ENCODE peak calls at places on chromosomes 3 and 15, in five cellular contexts. One of them, this sample, is unnamed.

GRCh38 chr3:48655586-48655985 is 7.1 kb downstream of the CELSR3 start:
- DNase-seq in HepG2: no peak
- DNase-seq in GM12878: no peak
- DNase-seq in NT2/D1: no peak
- DNase-seq in H1: no peak
- DNase-seq in this sample: no peak

GRCh38 chr15:53312707-53313106 is 446.8 kb downstream of the WDR72 start:
- DNase-seq in GM12878: no peak
- DNase-seq in NT2/D1: peak; percentile 11
- DNase-seq in HepG2: no peak
- DNase-seq in H1: no peak
- DNase-seq in this sample: no peak

GRCh38 chr3:35492846-35493245 is 146.5 kb upstream of the ARPP21 start:
- DNase-seq in H1: no peak
- DNase-seq in NT2/D1: no peak
- DNase-seq in GM12878: no peak
- DNase-seq in HepG2: no peak
- DNase-seq in this sample: no peak

GRCh38 chr3:12454076-12454807 is 30.0 kb upstream of the TSEN2 start:
- DNase-seq in H1: no peak
- DNase-seq in HepG2: no peak
- DNase-seq in NT2/D1: no peak
- DNase-seq in GM12878: no peak
- DNase-seq in this sample: no peak

GRCh38 chr15:26243382-26243781 is 380.3 kb upstream of the ATP10A start:
- DNase-seq in HepG2: no peak
- DNase-seq in GM12878: no peak
- DNase-seq in H1: no peak
- DNase-seq in NT2/D1: no peak
- DNase-seq in this sample: no peak

GRCh38 chr15:25248583-25249235 is 190.1 kb downstream of the UBE3A start:
- DNase-seq in NT2/D1: no peak
- DNase-seq in HepG2: no peak
- DNase-seq in H1: no peak
- DNase-seq in GM12878: no peak
- DNase-seq in this sample: no peak

GRCh38 chr3:58329150-58329921 is 3.4 kb upstream of the PXK start:
- DNase-seq in HepG2: no peak
- DNase-seq in GM12878: no peak
- DNase-seq in H1: no peak
- DNase-seq in NT2/D1: no peak
- DNase-seq in this sample: no peak

GRCh38 chr3:172550347-172550943 is 27.2 kb upstream of the TNFSF10 start:
- DNase-seq in GM12878: no peak
- DNase-seq in HepG2: no peak
- DNase-seq in NT2/D1: no peak
- DNase-seq in H1: no peak
- DNase-seq in this sample: no peak

GRCh38 chr3:45966969-45967640 is 23.8 kb downstream of the CXCR6 start:
- DNase-seq in H1: no peak
- DNase-seq in HepG2: no peak
- DNase-seq in NT2/D1: no peak
- DNase-seq in GM12878: no peak
- DNase-seq in this sample: no peak

GRCh38 chr3:99562990-99563607 is 75.3 kb upstream of the COL8A1 start:
- DNase-seq in NT2/D1: no peak
- DNase-seq in H1: no peak
- DNase-seq in GM12878: no peak
- DNase-seq in HepG2: no peak
- DNase-seq in this sample: no peak

GRCh38 chr15:73939138-73939537 is 12.9 kb downstream of the LOXL1 start:
- DNase-seq in GM12878: no peak
- DNase-seq in HepG2: no peak
- DNase-seq in NT2/D1: no peak
- DNase-seq in H1: no peak
- DNase-seq in this sample: no peak

GRCh38 chr15:70014860-70015490 is 82.7 kb downstream of the TLE3 start:
- DNase-seq in NT2/D1: peak; percentile 91
- DNase-seq in GM12878: peak; percentile 93
- DNase-seq in HepG2: no peak
- DNase-seq in H1: peak; percentile 69
- DNase-seq in this sample: no peak

GRCh38 chr15:62253294-62253693 is 88.2 kb upstream of the C2CD4B start:
- DNase-seq in GM12878: no peak
- DNase-seq in NT2/D1: no peak
- DNase-seq in HepG2: no peak
- DNase-seq in H1: no peak
- DNase-seq in this sample: no peak

GRCh38 chr15:89814112-89814742 is 425 bp downstream of the ANPEP start:
- DNase-seq in GM12878: no peak
- DNase-seq in NT2/D1: no peak
- DNase-seq in H1: no peak
- DNase-seq in HepG2: no peak
- DNase-seq in this sample: no peak

GRCh38 chr3:138066383-138066782 is 49.0 kb downstream of the DZIP1L start:
- DNase-seq in H1: no peak
- DNase-seq in GM12878: no peak
- DNase-seq in NT2/D1: no peak
- DNase-seq in HepG2: no peak
- DNase-seq in this sample: no peak

GRCh38 chr3:139710212-139710611 is 32.4 kb upstream of the NMNAT3 start:
- DNase-seq in H1: no peak
- DNase-seq in GM12878: no peak
- DNase-seq in HepG2: peak; percentile 59
- DNase-seq in NT2/D1: no peak
- DNase-seq in this sample: no peak

GRCh38 chr3:71075481-71075880 is 508.0 kb downstream of the FOXP1 start:
- DNase-seq in HepG2: no peak
- DNase-seq in NT2/D1: no peak
- DNase-seq in H1: no peak
- DNase-seq in GM12878: no peak
- DNase-seq in this sample: no peak

GRCh38 chr3:128424508-128425069 is 42.1 kb downstream of the DNAJB8 start:
- DNase-seq in H1: no peak
- DNase-seq in GM12878: no peak
- DNase-seq in HepG2: no peak
- DNase-seq in NT2/D1: no peak
- DNase-seq in this sample: peak; percentile 30

GRCh38 chr15:79724312-79724711 is 172.5 kb downstream of the MTHFS start:
- DNase-seq in GM12878: no peak
- DNase-seq in H1: no peak
- DNase-seq in HepG2: no peak
- DNase-seq in NT2/D1: no peak
- DNase-seq in this sample: no peak

GRCh38 chr3:184857099-184857498 is 45.1 kb downstream of the VPS8 start:
- DNase-seq in GM12878: no peak
- DNase-seq in H1: no peak
- DNase-seq in NT2/D1: no peak
- DNase-seq in HepG2: no peak
- DNase-seq in this sample: no peak

GRCh38 chr3:128369881-128370642 is 96.6 kb downstream of the DNAJB8 start:
- DNase-seq in HepG2: no peak
- DNase-seq in H1: no peak
- DNase-seq in GM12878: no peak
- DNase-seq in NT2/D1: no peak
- DNase-seq in this sample: no peak

GRCh38 chr3:42780892-42781700 is 8.0 kb upstream of the CCDC13 start:
- DNase-seq in HepG2: peak; percentile 68
- DNase-seq in H1: no peak
- DNase-seq in GM12878: peak; percentile 39
- DNase-seq in NT2/D1: peak; percentile 68
- DNase-seq in this sample: peak; percentile 65

GRCh38 chr3:54714035-54714434 is 213.8 kb downstream of the LRTM1 start:
- DNase-seq in GM12878: no peak
- DNase-seq in HepG2: no peak
- DNase-seq in H1: no peak
- DNase-seq in NT2/D1: no peak
- DNase-seq in this sample: no peak

GRCh38 chr3:73681610-73682009 is 56.9 kb upstream of the PDZRN3 start:
- DNase-seq in HepG2: no peak
- DNase-seq in NT2/D1: no peak
- DNase-seq in H1: no peak
- DNase-seq in GM12878: no peak
- DNase-seq in this sample: no peak

GRCh38 chr3:11717301-11717700 is 73.6 kb upstream of the VGLL4 start:
- DNase-seq in GM12878: no peak
- DNase-seq in HepG2: no peak
- DNase-seq in NT2/D1: no peak
- DNase-seq in H1: no peak
- DNase-seq in this sample: no peak

GRCh38 chr3:55243686-55244085 is 243.4 kb downstream of the WNT5A start:
- DNase-seq in H1: no peak
- DNase-seq in GM12878: no peak
- DNase-seq in HepG2: no peak
- DNase-seq in NT2/D1: no peak
- DNase-seq in this sample: no peak

GRCh38 chr3:13654330-13655073 is 105.6 kb downstream of the FBLN2 start:
- DNase-seq in HepG2: no peak
- DNase-seq in GM12878: no peak
- DNase-seq in NT2/D1: no peak
- DNase-seq in H1: peak; percentile 58
- DNase-seq in this sample: no peak

GRCh38 chr3:13657660-13658435 is 108.9 kb downstream of the FBLN2 start:
- DNase-seq in GM12878: no peak
- DNase-seq in H1: peak; percentile 86
- DNase-seq in HepG2: no peak
- DNase-seq in NT2/D1: no peak
- DNase-seq in this sample: peak; percentile 83

GRCh38 chr3:13656584-13657301 is 107.8 kb downstream of the FBLN2 start:
- DNase-seq in GM12878: no peak
- DNase-seq in H1: no peak
- DNase-seq in HepG2: no peak
- DNase-seq in NT2/D1: no peak
- DNase-seq in this sample: no peak

GRCh38 chr3:13653631-13654279 is 104.8 kb downstream of the FBLN2 start:
- DNase-seq in HepG2: no peak
- DNase-seq in H1: no peak
- DNase-seq in GM12878: no peak
- DNase-seq in NT2/D1: no peak
- DNase-seq in this sample: no peak

GRCh38 chr3:13655074-13655913 is 106.4 kb downstream of the FBLN2 start:
- DNase-seq in NT2/D1: peak; percentile 57
- DNase-seq in GM12878: no peak
- DNase-seq in HepG2: no peak
- DNase-seq in H1: peak; percentile 89
- DNase-seq in this sample: peak; percentile 80
- TF ChIP-seq SUZ12 in NT2/D1: no peak
- TF ChIP-seq SUZ12 in GM12878: no peak
- TF ChIP-seq SUZ12 in HepG2: no peak
- TF ChIP-seq SUZ12 in H1: peak; percentile 27
- TF ChIP-seq SUZ12 in this sample: no peak

GRCh38 chr3:154137036-154137435 is 15.8 kb downstream of the ARHGEF26 start:
- DNase-seq in HepG2: no peak
- DNase-seq in NT2/D1: no peak
- DNase-seq in GM12878: no peak
- DNase-seq in H1: no peak
- DNase-seq in this sample: no peak

GRCh38 chr3:154142608-154143007 is 21.4 kb downstream of the ARHGEF26 start:
- DNase-seq in H1: no peak
- DNase-seq in HepG2: no peak
- DNase-seq in GM12878: no peak
- DNase-seq in NT2/D1: no peak
- DNase-seq in this sample: no peak

GRCh38 chr3:154135511-154136173 is 14.5 kb downstream of the ARHGEF26 start:
- DNase-seq in HepG2: peak; percentile 32
- DNase-seq in GM12878: no peak
- DNase-seq in NT2/D1: no peak
- DNase-seq in H1: no peak
- DNase-seq in this sample: no peak

GRCh38 chr3:154143873-154144272 is 22.7 kb downstream of the ARHGEF26 start:
- DNase-seq in NT2/D1: no peak
- DNase-seq in HepG2: no peak
- DNase-seq in H1: no peak
- DNase-seq in GM12878: no peak
- DNase-seq in this sample: no peak

GRCh38 chr3:154139996-154140436 is 18.8 kb downstream of the ARHGEF26 start:
- DNase-seq in HepG2: peak; percentile 96
- DNase-seq in H1: no peak
- DNase-seq in NT2/D1: no peak
- DNase-seq in GM12878: no peak
- DNase-seq in this sample: no peak
- TF ChIP-seq SUZ12 in HepG2: no peak
- TF ChIP-seq SUZ12 in H1: no peak
- TF ChIP-seq SUZ12 in NT2/D1: no peak
- TF ChIP-seq SUZ12 in GM12878: no peak
- TF ChIP-seq SUZ12 in this sample: no peak

GRCh38 chr15:22788004-22788403 is 1.6 kb downstream of the NIPA1 start:
- DNase-seq in GM12878: no peak
- DNase-seq in H1: no peak
- DNase-seq in HepG2: no peak
- DNase-seq in NT2/D1: no peak
- DNase-seq in this sample: no peak

GRCh38 chr15:22786868-22787698 is 639 bp downstream of the NIPA1 start:
- DNase-seq in GM12878: no peak
- DNase-seq in NT2/D1: no peak
- DNase-seq in HepG2: peak; percentile 10
- DNase-seq in H1: peak; percentile 73
- DNase-seq in this sample: peak; percentile 16
- TF ChIP-seq SUZ12 in GM12878: no peak
- TF ChIP-seq SUZ12 in NT2/D1: no peak
- TF ChIP-seq SUZ12 in HepG2: no peak
- TF ChIP-seq SUZ12 in H1: peak; percentile 35
- TF ChIP-seq SUZ12 in this sample: no peak

GRCh38 chr3:141260131-141260927 is 28.7 kb downstream of the PXYLP1 start:
- DNase-seq in GM12878: no peak
- DNase-seq in H1: no peak
- DNase-seq in NT2/D1: no peak
- DNase-seq in HepG2: no peak
- DNase-seq in this sample: no peak

GRCh38 chr3:141255137-141255536 is 23.5 kb downstream of the PXYLP1 start:
- DNase-seq in H1: no peak
- DNase-seq in GM12878: no peak
- DNase-seq in HepG2: no peak
- DNase-seq in NT2/D1: no peak
- DNase-seq in this sample: no peak

GRCh38 chr3:141255864-141256263 is 24.2 kb downstream of the PXYLP1 start:
- DNase-seq in H1: peak; percentile 54
- DNase-seq in HepG2: peak; percentile 35
- DNase-seq in NT2/D1: no peak
- DNase-seq in GM12878: no peak
- DNase-seq in this sample: peak; percentile 51

GRCh38 chr3:141261472-141262171 is 30.0 kb downstream of the PXYLP1 start:
- DNase-seq in NT2/D1: no peak
- DNase-seq in GM12878: no peak
- DNase-seq in HepG2: no peak
- DNase-seq in H1: no peak
- DNase-seq in this sample: no peak

DNA sequence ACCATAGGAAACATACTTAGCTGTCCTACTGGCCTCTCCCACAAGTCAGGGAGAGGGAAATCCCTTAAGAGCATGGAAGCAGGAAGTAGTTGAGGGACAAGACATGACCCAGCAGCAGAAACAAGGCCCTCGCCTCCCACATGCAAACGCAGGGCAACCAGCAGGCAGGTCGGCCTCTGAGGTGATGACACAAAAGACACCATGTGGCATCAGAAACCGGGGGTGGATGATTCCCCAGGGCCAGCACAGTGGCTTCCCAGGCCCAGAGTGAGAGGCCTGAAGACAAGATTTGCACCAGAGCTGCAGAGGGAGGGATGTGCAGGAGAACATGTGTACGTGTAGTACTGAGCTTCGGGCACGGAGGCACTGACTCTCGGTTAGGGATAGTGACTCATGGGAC is 26.3 kb downstream of the PXYLP1 start:
- DNase-seq in H1: no peak
- DNase-seq in HepG2: no peak
- DNase-seq in NT2/D1: no peak
- DNase-seq in GM12878: no peak
- DNase-seq in this sample: no peak
- TF ChIP-seq SUZ12 in H1: no peak
- TF ChIP-seq SUZ12 in HepG2: no peak
- TF ChIP-seq SUZ12 in NT2/D1: no peak
- TF ChIP-seq SUZ12 in GM12878: no peak
- TF ChIP-seq SUZ12 in this sample: no peak

This sample was measured in HEK293T.